ENCODE peak calls at places on chromosomes 12 and 14, in nine cellular contexts. L is AG09319; O is NCI-H2029; U is heart right ventricle; R is activated CD4-positive, alpha-beta memory T cell treated with anti-CD3 and anti-CD28 coated beads, Interleukin-2, amount 10 ng/mL, durations not matched to agents 7 days and 5 days; H is AG08396; V is stimulated activated CD8-positive, alpha-beta memory T cell treated with anti-CD3 and anti-CD28 coated beads, Interleukin-15, amount 100 ng/mL, for 1 hour; M is Panc1; A is IMR-90. S is an unnamed sample.

GRCh38 chr14:101819251-101819990 is 57.9 kb downstream of the PPP2R5C start:
- DNase-seq in R (peak), V (peak), L (no peak), M (no peak), O (no peak), H (no peak), A (no peak), U (no peak), S (no peak)

GRCh38 chr14:36194645-36195044 is 18.1 kb upstream of the PTCSC3 start:
- DNase-seq in L (no peak), U (no peak), V (no peak), H (no peak), O (peak), R (no peak), M (no peak), A (no peak), S (no peak)

GRCh38 chr14:56899829-56900228 is 89.5 kb upstream of the OTX2 start:
- DNase-seq in L (no peak), R (no peak), A (no peak), M (no peak), V (no peak), O (no peak), H (no peak), U (no peak), S (no peak)

GRCh38 chr14:21985081-21985480 is 311.5 kb upstream of the OR4E1 start:
- DNase-seq in U (no peak), V (no peak), M (no peak), L (no peak), O (no peak), H (no peak), R (no peak), A (no peak), S (no peak)

GRCh38 chr14:77140937-77141591 is 527 bp downstream of the ZDHHC22 start:
- DNase-seq in U (no peak), O (no peak), V (no peak), H (peak), M (no peak), R (no peak), A (peak), L (no peak), S (no peak)

GRCh38 chr12:10130042-10130441 is at the start of gene CLEC7A:
- DNase-seq in L (no peak), M (no peak), V (no peak), O (no peak), U (no peak), R (no peak), A (no peak), H (no peak), S (no peak)

GRCh38 chr14:72777636-72778035 is 116.3 kb downstream of the DPF3 start:
- DNase-seq in U (no peak), R (no peak), M (no peak), A (no peak), V (no peak), O (no peak), H (no peak), L (no peak), S (no peak)

GRCh38 chr12:64059685-64060084 is 162.4 kb downstream of the KICS2 start:
- DNase-seq in O (no peak), U (no peak), A (no peak), L (no peak), M (no peak), R (no peak), H (no peak), V (no peak), S (no peak)

GRCh38 chr12:85367886-85368385 is 87.9 kb downstream of the ALX1 start:
- DNase-seq in R (no peak), M (no peak), L (no peak), H (no peak), V (no peak), U (no peak), O (no peak), A (no peak), S (no peak)

GRCh38 chr14:93089501-93090269 is 26.0 kb downstream of the ITPK1 start:
- DNase-seq in H (peak), V (no peak), O (no peak), U (no peak), L (no peak), A (no peak), M (no peak), R (no peak), S (no peak)

GRCh38 chr14:77503138-77503537 is 4.5 kb upstream of the ISM2 start:
- DNase-seq in L (no peak), R (no peak), M (no peak), U (no peak), V (no peak), H (no peak), A (no peak), O (no peak), S (no peak)

GRCh38 chr14:68556253-68556652 is 236.6 kb downstream of the ZFP36L1 start:
- DNase-seq in L (no peak), U (no peak), M (no peak), V (no peak), A (no peak), R (no peak), O (no peak), H (no peak), S (no peak)

GRCh38 chr12:126051611-126052107 is 986.4 kb downstream of the AACS start:
- DNase-seq in U (no peak), R (no peak), L (peak), H (no peak), O (peak), M (no peak), A (no peak), V (no peak), S (no peak)

GRCh38 chr12:65168606-65169310 is 625 bp upstream of the LEMD3 start:
- DNase-seq in L (no peak), O (no peak), R (no peak), H (no peak), U (no peak), V (no peak), M (no peak), A (no peak), S (no peak)

GRCh38 chr14:28412076-28412475 is 354.5 kb upstream of the FOXG1 start:
- DNase-seq in R (no peak), M (no peak), U (no peak), L (no peak), O (no peak), A (no peak), V (no peak), H (no peak), S (no peak)

GRCh38 chr14:97337267-97337666 is 540.1 kb downstream of the VRK1 start:
- DNase-seq in A (no peak), R (no peak), M (no peak), V (no peak), L (no peak), O (no peak), H (no peak), U (no peak), S (no peak)

GRCh38 chr12:106220561-106220960 is 27.3 kb downstream of the CKAP4 start:
- DNase-seq in U (no peak), H (no peak), O (no peak), M (no peak), R (no peak), A (no peak), V (no peak), L (no peak), S (no peak)

GRCh38 chr12:93010461-93010860 is 81.4 kb upstream of the EEA1 start:
- DNase-seq in R (no peak), M (no peak), L (no peak), H (no peak), O (no peak), U (no peak), V (no peak), A (no peak), S (no peak)

GRCh38 chr12:124031058-124031457 is 58.0 kb downstream of the ZNF664 start:
- DNase-seq in O (no peak), U (no peak), R (no peak), V (no peak), A (peak), M (no peak), H (no peak), L (no peak), S (no peak)

GRCh38 chr12:1781770-1782169 is 38.6 kb upstream of the LRTM2 start:
- DNase-seq in M (no peak), A (peak), R (no peak), H (no peak), O (no peak), U (no peak), L (no peak), V (no peak), S (no peak)

GRCh38 chr12:132131229-132131628 is 12.9 kb downstream of the DDX51 start:
- DNase-seq in A (no peak), M (no peak), O (no peak), L (no peak), R (no peak), U (no peak), H (no peak), V (no peak), S (no peak)

GRCh38 chr12:66984962-66985361 is 284.2 kb upstream of the CAND1 start:
- DNase-seq in H (no peak), O (no peak), U (no peak), M (no peak), V (no peak), R (no peak), A (no peak), L (no peak), S (no peak)

S was measured in GM04503.